ENCODE peak calls at places on chromosomes 6 and 20, in four cellular contexts. W, B, M and V are unnamed samples.

GRCh38 chr20:62472343-62473199 is 3.2 kb downstream of the GATA5 start:
- DNase-seq in B (no peak), W (peak), M (no peak), V (no peak)

GRCh38 chr20:46308258-46309157 is at the start of gene CDH22:
- DNase-seq in M (peak), W (peak), B (peak), V (no peak)

GRCh38 chr6:105596284-105596755 is 193.4 kb upstream of the PREP start:
- DNase-seq in W (no peak), M (no peak), B (no peak), V (no peak)

GRCh38 chr6:143757346-143757832 is 79.6 kb downstream of the PHACTR2 start:
- DNase-seq in M (no peak), W (no peak), B (no peak), V (no peak)

GRCh38 chr6:15947436-15947835 is 181.4 kb upstream of the MYLIP start:
- DNase-seq in W (no peak), M (no peak), B (no peak), V (no peak)

GRCh38 chr6:6878921-6879585 is 228.7 kb upstream of the RREB1 start:
- DNase-seq in W (no peak), B (no peak), M (no peak), V (no peak)

GRCh38 chr6:7108196-7108963 is 619 bp downstream of the RREB1 start:
- DNase-seq in M (peak), B (peak), W (peak), V (no peak)

GRCh38 chr20:38094373-38094775 is 60.8 kb downstream of the RPRD1B start:
- DNase-seq in B (no peak), M (peak), W (peak), V (peak)

GRCh38 chr6:30500421-30501069 is 11.2 kb downstream of the HLA-E start:
- DNase-seq in W (no peak), B (no peak), M (peak), V (no peak)

GRCh38 chr6:35014786-35015185 is 125.7 kb downstream of the ANKS1A start:
- DNase-seq in W (peak), B (no peak), M (no peak), V (no peak)

GRCh38 chr6:11317885-11318771 is 85.7 kb upstream of the NEDD9 start:
- DNase-seq in B (no peak), W (peak), M (no peak), V (no peak)

GRCh38 chr20:34472246-34472925 is 43.8 kb upstream of the DYNLRB1 start:
- DNase-seq in W (no peak), M (peak), B (no peak), V (no peak)

GRCh38 chr20:11581271-11581670 is 336.4 kb upstream of the BTBD3 start:
- DNase-seq in M (no peak), W (peak), B (no peak), V (no peak)

GRCh38 chr6:87393026-87393622 is 14.6 kb upstream of the CFAP206 start:
- DNase-seq in B (peak), M (peak), W (peak), V (no peak)

GRCh38 chr6:33144373-33144772 is 47.9 kb downstream of the COL11A2 start:
- DNase-seq in M (no peak), W (no peak), B (no peak), V (no peak)

GRCh38 chr6:89242574-89243330 is 25.6 kb upstream of the GABRR1 start:
- DNase-seq in B (peak), M (peak), W (peak), V (no peak)

GRCh38 chr20:1935696-1936366 is 40.6 kb downstream of the SIRPA start:
- DNase-seq in W (no peak), M (no peak), B (peak), V (no peak)

GRCh38 chr6:169008641-169009040 is 245.0 kb downstream of the THBS2 start:
- DNase-seq in M (no peak), B (no peak), W (no peak), V (no peak)

GRCh38 chr6:45576648-45577624 is 199.2 kb upstream of the SUPT3H start:
- DNase-seq in M (no peak), W (no peak), B (no peak), V (no peak)

GRCh38 chr6:32609731-32610640 is 20.3 kb upstream of the HLA-DRB1 start:
- DNase-seq in M (peak), W (peak), B (peak), V (peak)

GRCh38 chr6:113140721-113141120 is 716.4 kb upstream of the MARCKS start:
- DNase-seq in B (no peak), M (no peak), W (no peak), V (no peak)

GRCh38 chr6:52801188-52801841 is 2.3 kb downstream of the GSTA1 start:
- DNase-seq in W (peak), B (no peak), M (no peak), V (no peak)

GRCh38 chr6:115004204-115004603 is 661.4 kb upstream of the HS3ST5 start:
- DNase-seq in M (no peak), B (no peak), W (no peak), V (no peak)

GRCh38 chr20:52494244-52494643 is 302.7 kb upstream of the ZFP64 start:
- DNase-seq in B (no peak), M (no peak), W (no peak), V (no peak)

GRCh38 chr6:39362487-39362865 is 40.0 kb upstream of the KCNK16 start:
- DNase-seq in W (no peak), M (peak), B (peak), V (no peak)

DNA sequence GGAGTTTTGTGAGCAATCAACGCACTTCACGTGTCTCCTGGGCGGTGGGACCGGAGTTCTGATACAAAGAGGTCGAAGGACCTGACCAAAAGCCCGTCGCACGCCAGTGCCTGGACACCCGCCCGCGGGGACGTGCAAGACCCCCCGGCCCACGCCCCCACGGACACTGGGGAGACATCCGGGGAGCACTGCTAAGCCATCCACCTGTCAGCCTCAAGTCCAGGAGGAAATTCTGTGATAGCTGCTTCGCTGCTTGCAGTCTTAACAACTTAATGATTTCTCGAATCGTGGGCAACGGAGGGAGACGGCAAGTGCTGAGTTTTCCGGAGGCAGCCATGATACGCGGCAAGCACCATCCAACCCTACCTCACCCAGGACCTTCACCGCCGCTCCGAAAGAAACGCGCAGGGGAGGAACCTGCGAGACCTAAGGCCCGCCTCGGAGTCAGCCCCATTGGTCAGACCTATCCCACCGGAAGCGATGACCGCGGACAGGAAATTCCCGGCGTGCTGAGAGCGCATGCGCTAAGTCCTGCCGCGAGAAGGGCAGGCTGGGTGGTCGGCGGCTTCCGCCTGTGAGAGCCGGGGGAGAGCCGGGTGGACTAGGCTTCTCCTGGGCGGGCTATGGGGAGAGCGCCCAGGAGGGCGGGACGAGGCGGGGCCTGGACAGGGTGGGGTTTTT is at the start of gene TFB1M:
- DNase-seq in W (peak), M (peak), B (peak), V (peak)
- TF ChIP-seq REST in W (peak), M (peak), B (no peak), V (no peak)

GRCh38 chr6:36954262-36954931 is at the start of gene PI16:
- DNase-seq in B (no peak), W (no peak), M (peak), V (no peak)

GRCh38 chr6:36953931-36954261 is 642 bp upstream of the PI16 start:
- DNase-seq in B (no peak), W (no peak), M (no peak), V (no peak)

GRCh38 chr6:36955136-36955535 is 598 bp downstream of the PI16 start:
- DNase-seq in B (no peak), M (no peak), W (no peak), V (no peak)

GRCh38 chr6:36956111-36956820 is 1.7 kb downstream of the PI16 start:
- DNase-seq in W (no peak), B (no peak), M (no peak), V (no peak)

GRCh38 chr6:36955671-36956070 is 1.1 kb downstream of the PI16 start:
- DNase-seq in W (no peak), B (no peak), M (no peak), V (no peak)
- TF ChIP-seq CHD2 in W (no peak), B (no peak), M (no peak), V (no peak)

GRCh38 chr6:160040055-160040454 is 71.2 kb downstream of the IGF2R start:
- DNase-seq in B (no peak), M (no peak), W (no peak), V (no peak)

GRCh38 chr6:160042014-160042773 is 73.3 kb downstream of the IGF2R start:
- DNase-seq in B (no peak), M (no peak), W (no peak), V (no peak)

GRCh38 chr6:160042788-160043301 is 74.0 kb downstream of the IGF2R start:
- DNase-seq in W (peak), B (no peak), M (no peak), V (no peak)

GRCh38 chr6:160040527-160041264 is 71.8 kb downstream of the IGF2R start:
- DNase-seq in B (no peak), M (no peak), W (no peak), V (no peak)

DNA sequence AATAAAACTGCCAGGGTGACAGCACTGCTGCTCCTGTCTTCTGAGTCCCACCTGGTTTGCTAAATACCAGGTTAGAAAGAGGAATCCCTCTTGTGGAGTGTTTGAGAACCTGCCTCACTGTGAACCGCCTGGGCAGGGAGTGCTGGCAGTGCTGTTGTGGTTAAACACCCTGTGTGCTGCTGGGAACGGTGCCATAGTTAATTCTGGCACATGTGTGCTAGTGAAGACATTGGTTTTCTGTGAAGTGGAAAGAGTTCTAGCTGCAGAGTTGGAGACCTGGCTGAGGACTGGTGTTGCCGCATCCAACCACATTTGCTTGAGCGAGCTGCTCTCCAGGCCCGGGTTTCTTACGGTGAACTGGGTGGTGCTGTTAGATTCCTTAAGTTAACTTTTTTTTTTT is 72.7 kb downstream of the IGF2R start:
- DNase-seq in B (no peak), W (peak), M (no peak), V (no peak)
- TF ChIP-seq SIN3A in B (no peak), W (no peak), M (no peak), V (no peak)

GRCh38 chr6:20705741-20706140 is 171.5 kb downstream of the CDKAL1 start:
- DNase-seq in B (no peak), M (no peak), W (peak), V (no peak)

GRCh38 chr6:20707870-20708269 is 173.6 kb downstream of the CDKAL1 start:
- DNase-seq in W (no peak), M (no peak), B (no peak), V (no peak)

GRCh38 chr6:20708367-20709124 is 174.3 kb downstream of the CDKAL1 start:
- DNase-seq in W (no peak), B (no peak), M (no peak), V (peak)

GRCh38 chr6:20707166-20707485 is 172.9 kb downstream of the CDKAL1 start:
- DNase-seq in W (peak), M (no peak), B (no peak), V (no peak)

GRCh38 chr6:20706293-20707165 is 172.3 kb downstream of the CDKAL1 start:
- DNase-seq in M (no peak), B (no peak), W (no peak), V (no peak)
- TF ChIP-seq REST in M (no peak), B (no peak), W (no peak), V (no peak)

GRCh38 chr20:59779656-59780380 is 153.6 kb downstream of the SYCP2 start:
- DNase-seq in W (no peak), M (no peak), B (no peak), V (no peak)
- TF ChIP-seq CHD2 in W (no peak), M (no peak), B (no peak), V (no peak)

GRCh38 chr6:44451803-44452690 is 64.5 kb downstream of the CDC5L start:
- DNase-seq in B (no peak), W (no peak), M (no peak), V (no peak)

GRCh38 chr6:44452725-44453124 is 65.2 kb downstream of the CDC5L start:
- DNase-seq in B (no peak), M (no peak), W (peak), V (no peak)

GRCh38 chr6:44453146-44453545 is 65.6 kb downstream of the CDC5L start:
- DNase-seq in B (no peak), W (no peak), M (no peak), V (no peak)

GRCh38 chr6:44456070-44456965 is 68.8 kb downstream of the CDC5L start:
- DNase-seq in W (peak), B (peak), M (peak), V (no peak)

DNA sequence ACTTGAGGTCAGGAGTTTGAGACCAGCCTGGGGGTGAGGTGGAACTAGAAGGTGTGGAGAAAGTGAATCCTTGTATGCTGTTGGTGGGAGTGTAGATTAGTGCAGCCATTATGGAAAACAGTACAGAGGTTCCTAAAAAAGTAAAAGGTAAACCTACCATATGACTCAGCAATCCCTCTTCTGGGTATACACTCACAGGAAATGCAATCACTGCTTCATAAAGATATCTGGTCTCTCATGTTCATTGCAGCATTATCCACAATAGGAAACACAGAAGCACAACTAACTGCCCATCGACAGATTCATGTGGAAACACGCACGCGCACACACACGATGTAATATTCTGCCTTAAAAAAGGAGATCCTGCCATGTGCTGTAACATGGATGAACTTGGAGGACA is 66.7 kb downstream of the CDC5L start:
- DNase-seq in B (no peak), W (no peak), M (no peak), V (no peak)
- TF ChIP-seq SIN3A in B (no peak), W (no peak), M (no peak), V (no peak)

GRCh38 chr6:24718449-24719124 is 367 bp downstream of the C6orf62 start:
- DNase-seq in B (no peak), W (no peak), M (no peak), V (no peak)

GRCh38 chr6:24721461-24722215 is 2.7 kb upstream of the C6orf62 start:
- DNase-seq in W (no peak), M (no peak), B (no peak), V (no peak)

GRCh38 chr6:24719125-24719931 is at the start of gene C6orf62:
- DNase-seq in B (peak), W (no peak), M (peak), V (peak)

GRCh38 chr6:24720131-24720603 is 1.2 kb upstream of the C6orf62 start:
- DNase-seq in B (peak), W (peak), M (peak), V (no peak)

DNA sequence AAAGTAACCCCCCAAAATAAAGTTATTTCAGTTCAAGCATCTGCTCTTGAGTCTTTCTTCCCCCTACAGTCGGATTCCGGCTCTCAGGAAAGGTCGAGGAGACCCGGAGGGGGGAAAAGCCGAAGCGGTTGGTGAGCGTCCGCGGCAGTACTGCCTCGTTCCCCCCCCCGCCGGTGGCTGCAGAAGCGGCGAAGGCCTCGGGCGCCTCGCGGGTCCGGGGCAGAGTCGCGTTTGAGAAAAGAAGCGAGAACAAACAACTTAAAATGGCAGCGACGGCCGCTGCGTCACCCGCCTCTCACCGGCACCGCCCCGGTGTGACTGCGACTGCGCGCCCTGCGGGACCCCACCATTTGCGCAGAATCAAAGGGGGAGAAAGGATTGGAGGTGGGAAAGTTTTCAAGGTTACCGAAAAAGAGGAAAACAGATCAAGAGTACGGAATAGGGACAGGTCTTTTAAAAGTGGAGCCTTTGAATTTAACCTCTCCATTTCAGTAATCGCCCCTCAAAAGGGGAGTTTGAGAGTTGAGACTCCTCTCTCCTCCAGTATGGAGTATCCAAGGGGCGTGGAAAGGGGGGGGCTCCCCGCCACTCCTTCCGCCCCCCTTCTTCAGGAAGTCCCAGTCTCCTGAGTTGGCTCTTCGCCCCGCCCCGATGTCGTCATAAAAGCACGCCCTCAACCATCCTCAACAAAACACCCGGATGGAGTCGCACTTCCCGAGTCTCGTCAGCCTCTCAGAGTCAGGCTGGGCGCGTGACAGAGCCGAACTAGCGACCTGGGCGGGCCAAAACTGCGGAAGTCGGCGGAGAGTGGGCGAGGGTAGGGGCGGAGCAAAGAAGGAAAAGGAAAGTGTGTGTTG is 1.9 kb upstream of the C6orf62 start:
- DNase-seq in M (peak), W (peak), B (peak), V (peak)
- TF ChIP-seq REST in M (no peak), W (peak), B (peak), V (peak)